ENCODE peak calls at places on chromosome 4, in eight cellular contexts. U is lower leg skin; D is heart left ventricle; T is Calu3; L is suprapubic skin; H is uterus; Y is T-helper 2 cell; S is stimulated activated CD8-positive, alpha-beta memory T cell treated with anti-CD3 and anti-CD28 coated beads, Interleukin-7, amount 100 ng/mL, for 24 hours. I is an unnamed sample.
A peak's percentile ranks its signal among the peaks of the same experiment; 100 is the strongest.

GRCh38 chr4:20172070-20172760 is 79.5 kb upstream of the SLIT2 start:
- DNase-seq in U (no peak), D (no peak), T (no peak), L (no peak), H (no peak), Y (no peak), S (no peak), I (no peak)

GRCh38 chr4:54016504-54016903 is 47.9 kb downstream of the CHIC2 start:
- DNase-seq in U (no peak), D (no peak), T (no peak), L (no peak), H (no peak), Y (no peak), S (no peak), I (no peak)

GRCh38 chr4:69787879-69788278 is 27.5 kb upstream of the SULT1B1 start:
- DNase-seq in U (no peak), D (no peak), T (no peak), L (no peak), H (no peak), Y (no peak), S (no peak), I (no peak)

GRCh38 chr4:155241225-155241624 is 32.8 kb downstream of the NPY2R start:
- DNase-seq in U (no peak), D (no peak), T (no peak), L (no peak), H (no peak), Y (no peak), S (no peak), I (no peak)

GRCh38 chr4:107711831-107712230 is 8.2 kb downstream of the PAPSS1 start:
- DNase-seq in U (no peak), D (no peak), T (no peak), L (no peak), H (no peak), Y (no peak), S (no peak), I (no peak)

GRCh38 chr4:145505945-145506344 is 24.3 kb downstream of the SMAD1 start:
- DNase-seq in U (no peak), D (no peak), T (no peak), L (no peak), H (no peak), Y (no peak), S (no peak), I (no peak)

GRCh38 chr4:123891901-123892300 is 495.3 kb downstream of the SPRY1 start:
- DNase-seq in U (no peak), D (no peak), T (no peak), L (no peak), H (no peak), Y (no peak), S (no peak), I (no peak)

GRCh38 chr4:123234966-123235365 is 161.6 kb upstream of the SPRY1 start:
- DNase-seq in U (no peak), D (no peak), T (no peak), L (no peak), H (no peak), Y (no peak), S (no peak), I (no peak)

GRCh38 chr4:2837110-2837903 is 6.3 kb upstream of the ADD1 start:
- DNase-seq in U (peak; percentile 84), D (peak; percentile 49), T (no peak), L (no peak), H (no peak), Y (no peak), S (no peak), I (peak; percentile 46)

GRCh38 chr4:88526221-88526815 is 2.7 kb upstream of the PYURF start:
- DNase-seq in U (no peak), D (no peak), T (peak; percentile 2), L (no peak), H (no peak), Y (peak; percentile 62), S (no peak), I (no peak)